ENCODE peak calls at places on chromosomes 3 and 15, in seven cellular contexts. One of them, this sample, is unnamed.

GRCh38 chr15:80480909-80481308 is 76.7 kb downstream of the ARNT2 start:
- DNase-seq in PC-9: no peak
- DNase-seq in GDM1: no peak
- DNase-seq in cardiac fibroblast: peak; percentile 97
- DNase-seq in GM06990: no peak
- DNase-seq in GM12891: no peak
- DNase-seq in adrenal gland: peak; percentile 67
- DNase-seq in this sample: no peak

GRCh38 chr15:29268706-29269484 is 727 bp downstream of the NSMCE3 start:
- DNase-seq in PC-9: no peak
- DNase-seq in GDM1: no peak
- DNase-seq in cardiac fibroblast: peak; percentile 37
- DNase-seq in GM06990: no peak
- DNase-seq in GM12891: no peak
- DNase-seq in adrenal gland: peak; percentile 60
- DNase-seq in this sample: peak; percentile 73

GRCh38 chr15:67521770-67522568 is 1.0 kb downstream of the C15orf61 start:
- DNase-seq in PC-9: no peak
- DNase-seq in GDM1: no peak
- DNase-seq in cardiac fibroblast: peak; percentile 31
- DNase-seq in GM06990: no peak
- DNase-seq in GM12891: no peak
- DNase-seq in adrenal gland: peak; percentile 39
- DNase-seq in this sample: no peak

GRCh38 chr3:197718904-197719303 is 17.8 kb downstream of the RUBCN start:
- DNase-seq in PC-9: peak; percentile 79
- DNase-seq in GDM1: no peak
- DNase-seq in cardiac fibroblast: peak; percentile 40
- DNase-seq in GM06990: no peak
- DNase-seq in GM12891: no peak
- DNase-seq in adrenal gland: peak; percentile 59
- DNase-seq in this sample: no peak

GRCh38 chr3:46316258-46316657 is 37.7 kb upstream of the CCR2 start:
- DNase-seq in PC-9: no peak
- DNase-seq in GDM1: no peak
- DNase-seq in cardiac fibroblast: no peak
- DNase-seq in GM06990: no peak
- DNase-seq in GM12891: no peak
- DNase-seq in adrenal gland: no peak
- DNase-seq in this sample: no peak

GRCh38 chr3:43389388-43390254 is 103.3 kb downstream of the SNRK start:
- DNase-seq in PC-9: no peak
- DNase-seq in GDM1: peak; percentile 88
- DNase-seq in cardiac fibroblast: peak; percentile 89
- DNase-seq in GM06990: no peak
- DNase-seq in GM12891: no peak
- DNase-seq in adrenal gland: peak; percentile 65
- DNase-seq in this sample: peak; percentile 26

GRCh38 chr3:166211451-166211850 is 374.2 kb upstream of the BCHE start:
- DNase-seq in PC-9: no peak
- DNase-seq in GDM1: no peak
- DNase-seq in cardiac fibroblast: no peak
- DNase-seq in GM06990: no peak
- DNase-seq in GM12891: no peak
- DNase-seq in adrenal gland: no peak
- DNase-seq in this sample: no peak

GRCh38 chr3:127859706-127860105 is 37.4 kb upstream of the MGLL start:
- DNase-seq in PC-9: no peak
- DNase-seq in GDM1: no peak
- DNase-seq in cardiac fibroblast: no peak
- DNase-seq in GM06990: no peak
- DNase-seq in GM12891: no peak
- DNase-seq in adrenal gland: no peak
- DNase-seq in this sample: no peak

GRCh38 chr3:123800352-123800682 is 83.8 kb downstream of the MYLK start:
- DNase-seq in PC-9: no peak
- DNase-seq in GDM1: no peak
- DNase-seq in cardiac fibroblast: peak; percentile 23
- DNase-seq in GM06990: no peak
- DNase-seq in GM12891: no peak
- DNase-seq in adrenal gland: no peak
- DNase-seq in this sample: no peak

GRCh38 chr3:17357035-17357710 is 385.3 kb downstream of the TBC1D5 start:
- DNase-seq in PC-9: no peak
- DNase-seq in GDM1: no peak
- DNase-seq in cardiac fibroblast: no peak
- DNase-seq in GM06990: no peak
- DNase-seq in GM12891: no peak
- DNase-seq in adrenal gland: no peak
- DNase-seq in this sample: no peak